ENCODE peak calls at places on chromosome 1, in nine cellular contexts. One of them, this sample, is unnamed.

GRCh38 chr1:6794164-6794563 is 8.9 kb downstream of the CAMTA1 start:
- DNase-seq in left ventricle myocardium superior: no peak
- DNase-seq in hepatic stellate cell: no peak
- DNase-seq in astrocyte of the spinal cord: peak
- DNase-seq in foreskin fibroblast: peak
- DNase-seq in RCC 7860: peak
- DNase-seq in Daoy: no peak
- DNase-seq in ascending aorta: no peak
- DNase-seq in activated CD4-positive, alpha-beta T cell treated with anti-CD3 and anti-CD28 coated beads for 24 hours: no peak
- DNase-seq in this sample: peak

GRCh38 chr1:205681364-205681763 is 1.1 kb upstream of the SLC45A3 start:
- DNase-seq in left ventricle myocardium superior: no peak
- DNase-seq in hepatic stellate cell: no peak
- DNase-seq in astrocyte of the spinal cord: no peak
- DNase-seq in foreskin fibroblast: no peak
- DNase-seq in RCC 7860: no peak
- DNase-seq in Daoy: no peak
- DNase-seq in ascending aorta: no peak
- DNase-seq in activated CD4-positive, alpha-beta T cell treated with anti-CD3 and anti-CD28 coated beads for 24 hours: no peak
- DNase-seq in this sample: no peak

GRCh38 chr1:47333922-47334764 is 553 bp downstream of the CMPK1 start:
- DNase-seq in left ventricle myocardium superior: peak
- DNase-seq in hepatic stellate cell: peak
- DNase-seq in astrocyte of the spinal cord: peak
- DNase-seq in foreskin fibroblast: peak
- DNase-seq in RCC 7860: peak
- DNase-seq in Daoy: peak
- DNase-seq in ascending aorta: peak
- DNase-seq in activated CD4-positive, alpha-beta T cell treated with anti-CD3 and anti-CD28 coated beads for 24 hours: peak
- DNase-seq in this sample: peak

GRCh38 chr1:3614755-3615742 is 3.7 kb upstream of the MEGF6 start:
- DNase-seq in left ventricle myocardium superior: no peak
- DNase-seq in hepatic stellate cell: peak
- DNase-seq in astrocyte of the spinal cord: peak
- DNase-seq in foreskin fibroblast: no peak
- DNase-seq in RCC 7860: no peak
- DNase-seq in Daoy: peak
- DNase-seq in ascending aorta: no peak
- DNase-seq in activated CD4-positive, alpha-beta T cell treated with anti-CD3 and anti-CD28 coated beads for 24 hours: no peak
- DNase-seq in this sample: no peak

GRCh38 chr1:46191033-46191701 is 7.1 kb downstream of the POMGNT1 start:
- DNase-seq in left ventricle myocardium superior: peak
- DNase-seq in hepatic stellate cell: no peak
- DNase-seq in astrocyte of the spinal cord: no peak
- DNase-seq in foreskin fibroblast: no peak
- DNase-seq in RCC 7860: no peak
- DNase-seq in Daoy: no peak
- DNase-seq in ascending aorta: no peak
- DNase-seq in activated CD4-positive, alpha-beta T cell treated with anti-CD3 and anti-CD28 coated beads for 24 hours: no peak
- DNase-seq in this sample: no peak

GRCh38 chr1:59596432-59596831 is 218.3 kb upstream of the HOOK1 start:
- DNase-seq in left ventricle myocardium superior: no peak
- DNase-seq in hepatic stellate cell: peak
- DNase-seq in astrocyte of the spinal cord: peak
- DNase-seq in foreskin fibroblast: peak
- DNase-seq in RCC 7860: peak
- DNase-seq in Daoy: peak
- DNase-seq in ascending aorta: no peak
- DNase-seq in activated CD4-positive, alpha-beta T cell treated with anti-CD3 and anti-CD28 coated beads for 24 hours: no peak
- DNase-seq in this sample: no peak

GRCh38 chr1:6358757-6359567 is 34.6 kb downstream of the ACOT7 start:
- DNase-seq in left ventricle myocardium superior: no peak
- DNase-seq in hepatic stellate cell: peak
- DNase-seq in astrocyte of the spinal cord: peak
- DNase-seq in foreskin fibroblast: no peak
- DNase-seq in RCC 7860: peak
- DNase-seq in Daoy: peak
- DNase-seq in ascending aorta: peak
- DNase-seq in activated CD4-positive, alpha-beta T cell treated with anti-CD3 and anti-CD28 coated beads for 24 hours: no peak
- DNase-seq in this sample: peak

GRCh38 chr1:42427240-42427639 is 28.6 kb downstream of the ZMYND12 start:
- DNase-seq in left ventricle myocardium superior: no peak
- DNase-seq in hepatic stellate cell: no peak
- DNase-seq in astrocyte of the spinal cord: no peak
- DNase-seq in foreskin fibroblast: no peak
- DNase-seq in RCC 7860: no peak
- DNase-seq in Daoy: peak
- DNase-seq in ascending aorta: no peak
- DNase-seq in activated CD4-positive, alpha-beta T cell treated with anti-CD3 and anti-CD28 coated beads for 24 hours: no peak
- DNase-seq in this sample: no peak

GRCh38 chr1:63662846-63663245 is 69.6 kb downstream of the PGM1 start:
- DNase-seq in left ventricle myocardium superior: no peak
- DNase-seq in hepatic stellate cell: no peak
- DNase-seq in astrocyte of the spinal cord: peak
- DNase-seq in foreskin fibroblast: no peak
- DNase-seq in RCC 7860: peak
- DNase-seq in Daoy: peak
- DNase-seq in ascending aorta: no peak
- DNase-seq in activated CD4-positive, alpha-beta T cell treated with anti-CD3 and anti-CD28 coated beads for 24 hours: no peak
- DNase-seq in this sample: no peak